ENCODE peak calls at places on chromosome X, in four cellular contexts. X is stimulated activated CD4-positive, alpha-beta T cell treated with anti-CD3 and anti-CD28 coated beads, TNF-alpha, amount 100 ng/mL, for 24 hours; N is ELR; Z is iris pigment epithelial cell. L is an unnamed sample.

GRCh38 chrX:79375340-79375739 is 8.2 kb upstream of the ITM2A start:
- DNase-seq in X (no peak), N (no peak), Z (no peak), L (no peak)

GRCh38 chrX:112735147-112735546 is 55.4 kb upstream of the LHFPL1 start:
- DNase-seq in X (no peak), N (no peak), Z (no peak), L (no peak)

GRCh38 chrX:48737940-48738339 is 23.6 kb upstream of the GLOD5 start:
- DNase-seq in X (no peak), N (no peak), Z (no peak), L (no peak)

GRCh38 chrX:73821921-73822559 is 259.0 kb downstream of the CHIC1 start:
- DNase-seq in X (no peak), N (no peak), Z (no peak), L (no peak)

GRCh38 chrX:29496636-29497180 is 718.7 kb upstream of the MAGEB2 start:
- DNase-seq in X (no peak), N (no peak), Z (peak), L (no peak)

GRCh38 chrX:108584617-108585211 is 145.1 kb downstream of the COL4A5 start:
- DNase-seq in X (no peak), N (peak), Z (peak), L (no peak)

GRCh38 chrX:68719904-68720614 is 72.6 kb downstream of the STARD8 start:
- DNase-seq in X (no peak), N (peak), Z (peak), L (no peak)

GRCh38 chrX:46865281-46865680 is 28.4 kb downstream of the RP2 start:
- DNase-seq in X (no peak), N (peak), Z (peak), L (peak)

GRCh38 chrX:31420711-31421151 is 348.9 kb upstream of the FTHL17 start:
- DNase-seq in X (no peak), N (no peak), Z (peak), L (no peak)